ENCODE peak calls at places on chromosome 5, in seven cellular contexts. Y is tibial artery, M is A549, B is tibial nerve, U is foreskin fibroblast, Q is HAP-1, L is lower leg skin. Z is an unnamed sample.

GRCh38 chr5:142445266-142445665 is 120.4 kb upstream of the SPRY4 start:
- DNase-seq in B (no peak), M (no peak), Y (no peak), Q (no peak), L (no peak), U (no peak), Z (no peak)

GRCh38 chr5:160207061-160207460 is 22.2 kb upstream of the FABP6 start:
- DNase-seq in L (no peak), U (no peak), Q (no peak), M (no peak), B (no peak), Y (no peak), Z (no peak)

GRCh38 chr5:161851691-161852299 is 3.9 kb downstream of the GABRA1 start:
- DNase-seq in Y (no peak), L (no peak), B (no peak), M (peak), U (no peak), Q (peak), Z (no peak)

GRCh38 chr5:40689442-40689841 is 9.7 kb downstream of the PTGER4 start:
- DNase-seq in U (peak), Y (peak), Q (no peak), B (no peak), M (peak), L (peak), Z (no peak)

GRCh38 chr5:151212361-151212899 is 11.5 kb downstream of the CCDC69 start:
- DNase-seq in Q (no peak), M (no peak), U (no peak), L (no peak), Y (no peak), B (no peak), Z (no peak)

GRCh38 chr5:72387985-72388384 is 67.8 kb downstream of the PTCD2 start:
- DNase-seq in M (peak), B (no peak), Y (no peak), U (peak), L (no peak), Q (no peak), Z (no peak)

GRCh38 chr5:149240354-149240998 is 31.2 kb upstream of the AFAP1L1 start:
- DNase-seq in U (no peak), Q (no peak), L (peak), Y (no peak), B (no peak), M (no peak), Z (peak)

GRCh38 chr5:179617930-179618329 is 5.5 kb downstream of the HNRNPH1 start:
- DNase-seq in Q (no peak), M (no peak), U (no peak), Y (no peak), L (no peak), B (no peak), Z (no peak)

GRCh38 chr5:134572811-134573210 is 47.3 kb downstream of the JADE2 start:
- DNase-seq in B (no peak), Q (no peak), L (no peak), U (no peak), Y (no peak), M (no peak), Z (no peak)

GRCh38 chr5:13921573-13921972 is 22.9 kb downstream of the DNAH5 start:
- DNase-seq in M (no peak), Q (no peak), Y (no peak), B (no peak), U (no peak), L (no peak), Z (no peak)

GRCh38 chr5:108148715-108149139 is 233.2 kb downstream of the FBXL17 start:
- DNase-seq in Q (peak), Y (no peak), L (no peak), B (no peak), M (peak), U (peak), Z (no peak)

GRCh38 chr5:113487779-113488644 is at the start of gene MCC:
- DNase-seq in L (peak), M (peak), Y (peak), B (peak), U (peak), Q (peak), Z (peak)

GRCh38 chr5:6768590-6769230 is 55.5 kb downstream of the TENT4A start:
- DNase-seq in Q (no peak), U (no peak), L (no peak), Y (no peak), B (no peak), M (no peak), Z (no peak)

GRCh38 chr5:25393957-25394356 is 749.2 kb upstream of the CDH10 start:
- DNase-seq in M (no peak), B (no peak), U (no peak), L (no peak), Y (no peak), Q (no peak), Z (no peak)

GRCh38 chr5:73218552-73219171 is 45.7 kb downstream of the TMEM174 start:
- DNase-seq in M (peak), Y (no peak), Q (peak), L (no peak), U (peak), B (no peak), Z (no peak)

GRCh38 chr5:149423287-149424268 is 44.5 kb upstream of the IL17B start:
- DNase-seq in B (no peak), L (no peak), M (no peak), Y (no peak), U (no peak), Q (no peak), Z (no peak)

GRCh38 chr5:81750308-81751008 is 439 bp downstream of the SSBP2 start:
- DNase-seq in M (peak), Y (no peak), L (no peak), B (no peak), Q (no peak), U (no peak), Z (no peak)

GRCh38 chr5:173764321-173765029 is 123.7 kb upstream of the CPEB4 start:
- DNase-seq in Y (peak), L (peak), U (peak), Q (no peak), M (peak), B (peak), Z (no peak)

GRCh38 chr5:142839711-142840441 is 69.7 kb downstream of the ARHGAP26 start:
- DNase-seq in Q (no peak), U (no peak), Y (peak), L (peak), B (peak), M (no peak), Z (no peak)

GRCh38 chr5:15966651-15967050 is 212.9 kb downstream of the MARCHF11 start:
- DNase-seq in B (no peak), Y (no peak), Q (no peak), M (no peak), L (no peak), U (no peak), Z (no peak)

GRCh38 chr5:154430466-154430865 is 15.3 kb upstream of the SAP30L start:
- DNase-seq in Q (no peak), Y (no peak), L (no peak), M (no peak), B (no peak), U (no peak), Z (no peak)

GRCh38 chr5:56680731-56681130 is 134.6 kb upstream of the MAP3K1 start:
- DNase-seq in U (no peak), M (no peak), Q (no peak), B (no peak), L (no peak), Y (no peak), Z (no peak)

GRCh38 chr5:178163772-178164735 is 10.4 kb upstream of the NHP2 start:
- DNase-seq in M (peak), Q (peak), U (peak), L (peak), Y (peak), B (peak), Z (peak)

GRCh38 chr5:173296737-173297676 is 31.2 kb downstream of the STC2 start:
- DNase-seq in Y (no peak), B (no peak), U (no peak), L (no peak), Q (no peak), M (no peak), Z (no peak)

GRCh38 chr5:179550511-179551342 is at the start of gene RUFY1:
- DNase-seq in B (peak), M (peak), U (peak), Q (peak), L (peak), Y (peak), Z (peak)

GRCh38 chr5:98170994-98171393 is 602.5 kb upstream of the RGMB start:
- DNase-seq in B (no peak), L (no peak), Q (no peak), Y (no peak), U (no peak), M (no peak), Z (no peak)

GRCh38 chr5:171703116-171703515 is 82.5 kb upstream of the SMIM23 start:
- DNase-seq in L (no peak), Y (no peak), B (no peak), U (no peak), Q (no peak), M (no peak), Z (no peak)

GRCh38 chr5:80474929-80475328 is 13.0 kb upstream of the FAM151B start:
- DNase-seq in M (no peak), U (no peak), B (no peak), L (no peak), Y (no peak), Q (no peak), Z (no peak)

GRCh38 chr5:178160176-178160575 is 6.5 kb upstream of the NHP2 start:
- DNase-seq in B (no peak), M (no peak), Q (no peak), L (no peak), Y (no peak), U (no peak), Z (no peak)

GRCh38 chr5:56183507-56183906 is 49.6 kb downstream of the ANKRD55 start:
- DNase-seq in B (no peak), L (no peak), Q (no peak), Y (no peak), U (peak), M (no peak), Z (no peak)

GRCh38 chr5:39201160-39201794 is 18.1 kb downstream of the FYB1 start:
- DNase-seq in Q (no peak), L (no peak), U (no peak), Y (no peak), B (no peak), M (no peak), Z (no peak)

GRCh38 chr5:151020304-151021031 is at the start of gene GPX3:
- DNase-seq in Y (peak), B (peak), M (peak), Q (peak), L (peak), U (no peak), Z (peak)

GRCh38 chr5:146671561-146671960 is 155.6 kb upstream of the GPR151 start:
- DNase-seq in Q (no peak), B (no peak), U (no peak), M (no peak), Y (no peak), L (no peak), Z (no peak)

GRCh38 chr5:173396311-173396993 is 68.2 kb upstream of the STC2 start:
- DNase-seq in Q (no peak), M (peak), Y (no peak), U (no peak), L (no peak), B (no peak), Z (no peak)

GRCh38 chr5:45696206-45696836 is at the start of gene HCN1:
- DNase-seq in U (peak), M (peak), Y (peak), Q (no peak), B (peak), L (peak), Z (peak)

GRCh38 chr5:76732405-76733048 is 16.6 kb downstream of the F2R start:
- DNase-seq in U (no peak), L (no peak), M (no peak), Q (no peak), B (no peak), Y (no peak), Z (no peak)

GRCh38 chr5:5025774-5026406 is 114.2 kb upstream of the ADAMTS16 start:
- DNase-seq in B (no peak), L (no peak), U (no peak), M (no peak), Q (no peak), Y (no peak), Z (no peak)
- H3K4me3 ChIP-seq in B (no peak), L (no peak), U (no peak), M (peak), Q (no peak), Y (no peak), Z (no peak)

DNA sequence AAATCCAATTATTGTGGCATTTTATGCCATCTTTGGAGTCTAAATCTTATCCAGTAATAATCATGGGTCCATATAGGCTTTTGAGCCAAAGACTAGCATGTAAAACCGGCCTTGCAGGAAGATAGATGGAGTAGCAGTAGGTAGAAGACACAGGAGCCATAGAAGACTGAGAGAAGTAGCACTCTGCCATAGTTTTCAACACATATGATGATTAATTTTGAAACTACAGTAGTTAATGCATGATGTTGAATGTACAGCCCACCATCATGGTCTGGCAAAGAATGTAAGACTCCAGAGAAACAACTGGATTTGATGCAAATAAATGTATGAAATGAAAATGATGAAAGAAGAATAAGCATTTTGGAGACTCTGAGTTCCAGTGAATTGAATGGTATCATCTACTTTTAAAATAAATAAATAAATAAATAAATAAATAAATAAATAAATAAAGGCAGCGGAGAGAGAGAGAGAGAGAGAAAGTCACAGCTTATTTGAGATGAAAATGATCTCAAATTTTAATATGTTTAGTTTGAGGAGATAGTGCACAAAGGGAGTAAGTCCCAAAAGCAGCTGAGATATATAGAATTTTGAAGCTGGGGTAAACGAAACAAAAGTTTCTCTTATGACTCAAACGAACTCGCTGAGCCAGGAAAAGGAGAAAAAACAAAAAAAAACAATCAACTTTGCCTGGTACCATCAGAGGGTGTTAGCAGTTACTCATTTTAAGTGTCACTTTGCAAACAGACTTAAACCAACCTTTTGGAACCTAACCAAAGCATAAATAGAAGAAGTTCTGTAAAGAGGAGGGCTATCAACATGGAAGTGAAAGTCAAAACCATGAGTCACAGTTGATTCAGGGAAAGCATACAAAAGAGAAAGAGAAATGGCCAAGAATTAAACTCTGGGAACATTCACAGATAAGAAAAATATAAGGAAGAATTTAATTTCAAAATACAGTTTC is 388.7 kb downstream of the CETN3 start:
- DNase-seq in M (no peak), L (no peak), Q (no peak), U (peak), Y (no peak), B (no peak), Z (no peak)
- H3K4me3 ChIP-seq in M (peak), L (no peak), Q (no peak), U (peak), Y (peak), B (peak), Z (no peak)

GRCh38 chr5:96335873-96336272 is 97.2 kb downstream of the PCSK1 start:
- DNase-seq in Y (no peak), M (no peak), Q (no peak), L (no peak), B (no peak), U (no peak), Z (no peak)
- H3K4me3 ChIP-seq in Y (no peak), M (no peak), Q (no peak), L (no peak), B (no peak), U (no peak), Z (no peak)

GRCh38 chr5:59583151-59583809 is 310.2 kb downstream of the PDE4D start:
- DNase-seq in L (no peak), Y (no peak), Q (no peak), M (no peak), B (no peak), U (no peak), Z (no peak)

GRCh38 chr5:59583810-59584562 is 309.5 kb downstream of the PDE4D start:
- DNase-seq in U (no peak), L (no peak), Q (no peak), B (no peak), M (no peak), Y (no peak), Z (no peak)

GRCh38 chr5:59582746-59583145 is 310.8 kb downstream of the PDE4D start:
- DNase-seq in Q (no peak), L (no peak), B (no peak), Y (no peak), U (no peak), M (no peak), Z (no peak)

GRCh38 chr5:59586811-59587340 is 306.6 kb downstream of the PDE4D start:
- DNase-seq in B (no peak), M (no peak), Y (no peak), L (no peak), U (no peak), Q (no peak), Z (no peak)

DNA sequence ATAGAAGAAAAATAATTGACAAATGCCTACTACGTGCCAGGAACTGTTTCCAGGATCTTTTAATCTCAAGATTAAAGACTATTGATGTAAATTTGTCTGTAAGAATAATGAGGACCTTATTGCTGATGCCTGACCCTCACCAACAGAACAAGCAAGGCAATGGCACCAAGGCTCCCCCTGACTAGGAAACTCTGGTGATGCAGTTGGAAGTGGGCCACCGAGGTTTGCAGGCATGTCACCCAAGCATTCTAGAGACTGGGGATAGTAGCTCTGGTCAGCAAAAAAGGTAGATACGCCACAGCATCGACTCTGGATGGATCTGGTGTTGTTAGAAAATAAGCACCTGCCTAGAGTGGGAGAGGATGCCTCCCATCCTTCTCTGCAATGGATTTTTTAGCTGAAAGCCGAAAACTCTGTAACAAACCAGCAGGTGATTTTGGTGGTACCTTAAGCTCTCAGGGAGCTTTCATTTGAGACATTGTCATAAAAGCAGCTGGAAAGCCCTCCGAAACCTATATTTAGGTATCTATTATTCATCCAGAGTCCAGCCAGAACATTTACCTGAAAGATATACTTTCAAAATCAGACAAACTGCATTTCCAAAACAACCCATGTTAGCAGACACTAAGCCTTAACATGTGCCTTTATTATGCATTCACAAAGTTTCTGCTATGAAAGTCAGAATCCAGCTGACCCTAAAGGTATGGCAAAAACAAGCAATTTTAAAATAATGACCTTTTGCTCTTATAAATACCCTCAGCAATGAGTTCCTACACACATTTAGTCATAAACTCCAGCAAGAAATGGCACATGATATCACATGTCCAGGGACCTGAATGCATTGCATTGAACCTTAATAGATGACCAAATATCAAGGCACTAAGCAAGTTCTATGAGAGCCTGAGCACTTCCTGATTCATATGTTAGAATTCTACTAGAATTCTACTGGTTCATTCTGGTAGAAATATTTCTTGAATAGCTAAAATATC is 308.4 kb downstream of the PDE4D start:
- DNase-seq in Y (no peak), U (no peak), M (no peak), L (no peak), Q (no peak), B (no peak), Z (no peak)
- H3K4me3 ChIP-seq in Y (no peak), U (no peak), M (peak), L (no peak), Q (no peak), B (no peak), Z (no peak)

DNA sequence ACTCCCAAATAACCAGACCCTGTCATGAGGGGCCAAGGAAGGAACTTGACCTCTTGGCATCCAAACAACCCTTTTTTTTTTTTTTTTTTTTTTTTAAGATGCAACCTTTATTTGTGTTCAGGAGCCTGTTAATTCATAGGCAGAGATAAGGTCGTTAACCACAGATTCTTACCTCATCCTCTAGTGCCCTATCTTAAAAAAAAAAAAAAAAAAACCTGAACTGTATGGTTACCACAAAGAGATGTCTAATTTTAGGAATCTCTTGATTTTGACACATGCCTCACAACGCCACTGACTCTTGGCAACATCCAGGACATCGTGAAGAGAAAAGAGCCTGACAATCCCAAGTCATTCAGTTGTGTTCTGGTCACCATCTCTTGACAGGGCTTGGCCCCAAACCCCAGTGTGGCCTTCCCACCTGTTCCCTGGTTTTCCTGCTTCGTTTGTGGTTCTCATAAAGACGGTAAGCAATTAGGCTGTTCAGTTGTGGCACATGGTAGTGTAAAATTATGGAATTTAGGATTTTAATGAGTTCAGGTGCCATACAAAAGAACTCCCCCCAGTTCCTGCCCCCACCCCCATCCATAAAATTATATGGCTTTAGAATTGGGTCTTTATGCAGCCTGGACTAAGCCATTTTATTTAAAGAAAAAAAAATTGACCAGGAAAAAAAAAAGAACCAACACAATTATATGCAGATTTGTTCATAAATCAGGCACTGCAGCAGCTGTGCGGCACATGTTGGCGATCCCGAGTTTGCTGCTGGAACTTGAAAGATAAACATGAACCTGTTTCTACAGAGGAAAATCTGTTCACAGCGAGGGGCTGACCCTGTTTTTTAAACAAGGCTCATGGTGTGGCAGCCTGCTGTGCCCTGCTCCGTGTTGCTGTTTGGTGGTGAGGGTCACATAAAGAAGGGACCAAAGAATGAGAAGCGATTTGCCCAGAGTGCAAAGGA is 267.8 kb upstream of the CLINT1 start:
- DNase-seq in U (no peak), Q (no peak), L (no peak), B (no peak), Y (no peak), M (no peak), Z (no peak)
- H3K4me3 ChIP-seq in U (no peak), Q (no peak), L (no peak), B (no peak), Y (no peak), M (no peak), Z (no peak)

Z was measured in spleen.